ENCODE peak calls at places on chromosomes 11 and 22, in five cellular contexts. R, B, S, P and E are unnamed samples.

GRCh38 chr22:29359469-29359868 is 28.9 kb downstream of the AP1B1 start:
- DNase-seq in R (peak), B (peak), S (peak), P (peak), E (peak)

GRCh38 chr11:61045271-61045670 is 57.0 kb upstream of the CD5 start:
- DNase-seq in R (no peak), B (no peak), S (no peak), P (no peak), E (no peak)

GRCh38 chr22:44392446-44392921 is 79.7 kb upstream of the SHISAL1 start:
- DNase-seq in R (no peak), B (peak), S (peak), P (no peak), E (no peak)

GRCh38 chr11:3627291-3627690 is 14.5 kb downstream of the ART5 start:
- DNase-seq in R (no peak), B (no peak), S (no peak), P (no peak), E (no peak)

GRCh38 chr11:18563090-18563730 is 25.3 kb downstream of the UEVLD start:
- DNase-seq in R (no peak), B (no peak), S (no peak), P (no peak), E (no peak)

GRCh38 chr22:10961043-10961860 is 4566.7 kb upstream of the OR11H1 start:
- DNase-seq in R (no peak), B (peak), S (no peak), P (no peak), E (no peak)

GRCh38 chr11:111606986-111607385 is 4.7 kb downstream of the SIK2 start:
- DNase-seq in R (no peak), B (no peak), S (no peak), P (no peak), E (no peak)

GRCh38 chr11:119724956-119725355 is 4.0 kb downstream of the NECTIN1 start:
- DNase-seq in R (no peak), B (no peak), S (no peak), P (no peak), E (no peak)

GRCh38 chr11:73141031-73141308 is 1.1 kb downstream of the FCHSD2 start:
- DNase-seq in R (no peak), B (no peak), S (no peak), P (peak), E (no peak)

GRCh38 chr22:27740192-27740748 is 61.3 kb downstream of the MN1 start:
- DNase-seq in R (no peak), B (no peak), S (no peak), P (no peak), E (no peak)
- TF ChIP-seq EP300 in R (no peak), B (no peak), S (no peak), P (no peak), E (no peak)

DNA sequence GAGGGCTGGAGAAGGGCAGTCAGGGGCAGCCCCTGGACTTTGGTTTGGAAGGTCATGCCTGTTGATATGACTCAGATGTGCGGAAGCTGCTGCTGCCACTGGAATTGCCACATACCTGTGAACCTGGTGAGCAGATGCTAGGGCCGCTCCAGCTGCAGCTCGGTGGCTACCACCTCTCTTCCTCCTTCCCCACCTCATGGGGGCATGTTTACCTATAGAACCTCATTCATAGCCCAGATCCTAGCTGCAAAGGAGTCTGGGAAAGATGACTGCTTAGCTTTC is 17.5 kb upstream of the TSPAN18 start:
- DNase-seq in R (no peak), B (no peak), S (no peak), P (no peak), E (no peak)
- TF ChIP-seq EP300 in R (no peak), B (no peak), S (no peak), P (no peak), E (no peak)

GRCh38 chr11:95231126-95231880 is at the start of gene SESN3:
- DNase-seq in R (peak), B (peak), S (peak), P (peak), E (peak)
- TF ChIP-seq EP300 in R (no peak), B (no peak), S (no peak), P (no peak), E (no peak)

GRCh38 chr11:131908316-131908715 is 537.9 kb downstream of the NTM start:
- DNase-seq in R (no peak), B (no peak), S (no peak), P (no peak), E (no peak)

GRCh38 chr11:131909426-131910200 is 539.2 kb downstream of the NTM start:
- DNase-seq in R (no peak), B (no peak), S (no peak), P (no peak), E (no peak)

GRCh38 chr11:131904756-131905155 is 534.3 kb downstream of the NTM start:
- DNase-seq in R (no peak), B (no peak), S (peak), P (no peak), E (no peak)

GRCh38 chr11:131906963-131907362 is 536.5 kb downstream of the NTM start:
- DNase-seq in R (no peak), B (no peak), S (no peak), P (no peak), E (no peak)

GRCh38 chr11:131907371-131907770 is 537.0 kb downstream of the NTM start:
- DNase-seq in R (no peak), B (no peak), S (no peak), P (no peak), E (no peak)
- TF ChIP-seq EP300 in R (no peak), B (no peak), S (no peak), P (no peak), E (no peak)

DNA sequence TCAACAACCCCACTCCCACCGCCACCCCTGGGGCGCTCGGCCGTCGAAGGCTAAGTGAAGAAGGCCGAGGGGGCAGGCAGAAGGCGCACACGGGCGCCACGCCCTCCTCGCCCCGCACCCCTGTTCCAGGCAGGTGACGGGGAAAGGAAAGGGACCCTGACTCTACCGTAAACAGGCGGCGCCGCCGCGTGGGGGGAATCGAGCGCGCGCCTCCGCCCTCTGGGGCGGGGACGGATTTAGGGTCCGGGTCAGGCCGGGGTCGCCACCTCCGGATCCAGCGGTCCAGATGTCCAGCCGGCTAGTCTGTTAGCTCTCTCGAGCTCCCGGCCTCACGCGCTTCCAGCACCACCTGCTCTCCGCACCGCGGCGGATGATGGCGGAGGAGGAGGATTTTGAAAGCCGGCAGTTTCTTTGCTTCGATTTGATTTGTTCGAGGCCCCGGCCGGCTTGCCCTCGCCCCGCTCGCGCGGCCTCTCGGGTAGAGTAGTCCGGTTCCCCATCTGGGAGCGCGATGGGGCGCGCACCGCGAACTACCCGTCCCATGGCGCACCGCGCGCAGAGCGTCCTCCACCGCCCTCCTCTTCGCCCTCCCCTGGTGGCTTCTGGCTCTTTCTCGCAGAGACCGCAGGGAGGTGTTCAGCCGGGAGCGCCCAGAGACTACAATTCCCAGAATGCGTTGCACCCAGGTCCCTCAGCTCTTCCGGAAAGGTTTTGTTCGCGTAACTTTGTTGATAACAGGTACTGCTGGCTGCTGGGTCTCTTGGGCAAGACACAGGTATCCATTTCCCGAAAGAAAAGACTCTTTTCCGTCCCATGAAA is at the start of gene RANGAP1:
- DNase-seq in R (peak), B (peak), S (peak), P (peak), E (peak)
- TF ChIP-seq EP300 in R (no peak), B (peak), S (no peak), P (no peak), E (no peak)

DNA sequence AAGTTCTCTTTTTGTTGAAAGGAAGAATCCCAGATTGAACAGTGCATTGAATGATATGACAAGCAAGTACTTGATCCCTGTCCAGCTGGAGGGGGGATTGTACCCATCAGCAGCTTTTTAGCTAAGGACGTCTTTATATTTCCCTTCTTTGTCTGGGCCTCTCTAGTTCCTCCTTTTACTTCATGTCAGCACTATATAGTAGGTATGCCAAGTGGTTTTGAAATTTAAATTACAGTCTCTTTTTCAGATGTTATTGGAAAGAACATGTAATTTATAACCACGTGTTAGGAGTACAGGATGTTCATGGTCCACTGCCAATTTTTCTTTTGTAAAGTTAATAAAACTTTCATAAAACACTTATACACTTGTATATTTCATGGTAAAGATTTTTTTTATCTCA is 488.1 kb downstream of the INSC start:
- DNase-seq in R (no peak), B (no peak), S (no peak), P (no peak), E (no peak)
- TF ChIP-seq EP300 in R (no peak), B (no peak), S (no peak), P (no peak), E (no peak)

DNA sequence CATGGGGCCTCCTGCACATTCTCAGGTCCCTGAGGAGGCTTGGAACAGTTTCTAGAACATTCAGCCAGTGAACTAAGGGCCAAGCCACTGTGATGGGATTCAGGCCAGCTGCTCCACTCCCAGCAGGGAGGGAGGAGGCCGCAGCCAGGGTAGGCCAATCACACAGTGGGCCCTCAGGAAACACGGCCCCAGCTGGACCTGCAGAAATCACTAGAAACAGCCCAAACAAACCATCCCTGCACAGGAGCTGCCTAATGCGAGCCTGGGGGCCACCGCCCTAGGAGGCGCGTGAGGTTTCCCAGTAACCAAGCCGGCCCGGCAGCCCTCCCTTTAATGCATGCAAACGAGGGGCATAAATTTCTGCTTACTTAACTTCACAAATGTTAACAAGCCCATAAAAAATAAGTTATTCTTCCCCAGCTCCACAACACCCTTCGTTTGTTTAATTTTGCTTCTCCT is 25.8 kb downstream of the ELFN2 start:
- DNase-seq in R (no peak), B (no peak), S (no peak), P (no peak), E (no peak)
- TF ChIP-seq EP300 in R (no peak), B (no peak), S (no peak), P (no peak), E (no peak)

GRCh38 chr11:16350125-16350524 is 6.2 kb downstream of the SOX6 start:
- DNase-seq in R (no peak), B (no peak), S (no peak), P (no peak), E (no peak)

GRCh38 chr11:16352707-16353106 is 3.6 kb downstream of the SOX6 start:
- DNase-seq in R (no peak), B (no peak), S (no peak), P (no peak), E (no peak)

GRCh38 chr11:16346975-16347374 is 9.4 kb downstream of the SOX6 start:
- DNase-seq in R (no peak), B (no peak), S (no peak), P (no peak), E (no peak)

DNA sequence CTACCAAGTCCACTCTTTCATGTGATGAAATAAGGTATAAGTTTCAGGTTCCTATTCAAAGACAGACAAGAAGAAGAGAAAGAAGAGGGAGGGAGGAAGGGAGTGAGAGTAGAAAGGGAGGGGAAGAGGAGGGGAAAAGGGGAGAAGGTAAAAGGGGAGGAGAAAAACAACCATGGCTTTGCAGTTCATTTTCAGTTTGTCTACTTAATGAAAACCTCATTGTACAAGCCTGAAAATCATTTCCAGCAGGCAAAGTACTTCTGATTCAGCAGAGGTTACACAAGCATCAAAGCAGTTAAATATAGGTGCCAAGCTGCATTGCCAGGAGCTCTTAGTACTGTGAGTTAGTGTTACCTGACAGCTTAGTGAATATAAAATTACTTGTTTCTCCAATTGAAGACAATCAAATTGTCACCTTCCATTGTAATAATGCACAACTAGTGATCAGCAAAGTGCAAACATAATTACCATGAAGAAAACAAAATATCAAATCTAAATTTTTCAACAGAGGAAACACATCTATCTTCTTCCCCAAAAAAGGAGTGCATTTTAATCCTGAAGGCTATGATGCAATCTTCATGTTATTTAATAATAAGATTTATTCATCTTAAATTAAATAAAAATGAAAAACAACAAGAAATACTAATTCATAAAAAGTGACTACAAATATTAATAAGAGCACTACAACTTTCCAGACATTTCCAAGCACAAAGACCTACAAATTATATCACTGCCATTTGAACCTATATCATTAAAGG is 8.2 kb downstream of the SOX6 start:
- DNase-seq in R (no peak), B (no peak), S (no peak), P (no peak), E (no peak)
- TF ChIP-seq EP300 in R (no peak), B (no peak), S (no peak), P (no peak), E (no peak)